ENCODE peak calls at places on chromosomes 4 and X, in five cellular contexts. W is left lung, C is mucosa of descending colon, K is PC-9, N is heart left ventricle. D is an unnamed sample. For H3K36me3, the result is how much of the 10 kb centered on the place peaks cover.

GRCh38 chrX:53045002-53045401 is 3.6 kb upstream of the GPR173 start:
- DNase-seq in W (no peak), C (no peak), K (no peak), N (no peak), D (no peak)

GRCh38 chr4:8191136-8191747 is 7.8 kb upstream of the SH3TC1 start:
- DNase-seq in W (peak), C (no peak), K (peak), N (peak), D (peak)

GRCh38 chrX:150150081-150150779 is 211.9 kb upstream of the EOLA2 start:
- DNase-seq in W (no peak), C (no peak), K (no peak), N (no peak), D (no peak)

GRCh38 chr4:113471141-113471860 is 290.2 kb downstream of the CAMK2D start:
- DNase-seq in W (no peak), C (no peak), K (no peak), N (no peak), D (no peak)

GRCh38 chr4:140252742-140253555 is 99.0 kb upstream of the MAML3 start:
- DNase-seq in W (peak), C (peak), K (peak), N (peak), D (peak)

GRCh38 chrX:16484338-16484737 is 165.6 kb upstream of the S100G start:
- DNase-seq in W (no peak), C (no peak), K (peak), N (no peak), D (peak)

GRCh38 chr4:57374866-57375595 is 264.8 kb upstream of the IGFBP7 start:
- DNase-seq in W (no peak), C (no peak), K (no peak), N (no peak), D (no peak)

GRCh38 chrX:133958997-133959688 is 26.3 kb downstream of the GPC3 start:
- DNase-seq in W (no peak), C (no peak), K (no peak), N (no peak), D (no peak)

GRCh38 chr4:140020457-140021361 is 133.3 kb downstream of the MAML3 start:
- DNase-seq in W (no peak), C (no peak), K (peak), N (no peak), D (no peak)

GRCh38 chrX:54180403-54180802 is 2.7 kb downstream of the FAM120C start:
- DNase-seq in W (no peak), C (no peak), K (no peak), N (no peak), D (no peak)

GRCh38 chr4:177696438-177696966 is 254.3 kb upstream of the AGA start:
- DNase-seq in W (no peak), C (no peak), K (no peak), N (no peak), D (no peak)

GRCh38 chr4:150283689-150284088 is 205.4 kb downstream of the DCLK2 start:
- DNase-seq in W (no peak), C (no peak), K (no peak), N (no peak), D (peak)

GRCh38 chrX:153774576-153775292 is 6.1 kb upstream of the SRPK3 start:
- DNase-seq in W (peak), C (peak), K (no peak), N (peak), D (no peak)

GRCh38 chr4:185304944-185305690 is 90.6 kb downstream of the LRP2BP start:
- DNase-seq in W (no peak), C (no peak), K (no peak), N (no peak), D (peak)

GRCh38 chr4:7007944-7008343 is 35.2 kb upstream of the TADA2B start:
- DNase-seq in W (no peak), C (no peak), K (no peak), N (no peak), D (no peak)

GRCh38 chr4:147769386-147769785 is 37.5 kb downstream of the ARHGAP10 start:
- DNase-seq in W (no peak), C (no peak), K (no peak), N (no peak), D (no peak)

GRCh38 chrX:71577682-71578081 is 555 bp upstream of the GCNA start:
- DNase-seq in W (no peak), C (no peak), K (no peak), N (peak), D (no peak)

GRCh38 chrX:153725039-153725831 is 579 bp downstream of the ABCD1 start:
- DNase-seq in W (no peak), C (no peak), K (no peak), N (no peak), D (no peak)

GRCh38 chr4:186058980-186059316 is 10.0 kb upstream of the TLR3 start:
- DNase-seq in W (no peak), C (no peak), K (no peak), N (no peak), D (no peak)

GRCh38 chrX:14440109-14440508 is 89.2 kb upstream of the GLRA2 start:
- DNase-seq in W (no peak), C (no peak), K (no peak), N (no peak), D (no peak)

GRCh38 chrX:123905334-123905733 is 45.5 kb downstream of the XIAP start:
- DNase-seq in W (no peak), C (no peak), K (no peak), N (no peak), D (no peak)

GRCh38 chrX:123909498-123909897 is 49.6 kb downstream of the XIAP start:
- DNase-seq in W (no peak), C (no peak), K (no peak), N (no peak), D (no peak)

DNA sequence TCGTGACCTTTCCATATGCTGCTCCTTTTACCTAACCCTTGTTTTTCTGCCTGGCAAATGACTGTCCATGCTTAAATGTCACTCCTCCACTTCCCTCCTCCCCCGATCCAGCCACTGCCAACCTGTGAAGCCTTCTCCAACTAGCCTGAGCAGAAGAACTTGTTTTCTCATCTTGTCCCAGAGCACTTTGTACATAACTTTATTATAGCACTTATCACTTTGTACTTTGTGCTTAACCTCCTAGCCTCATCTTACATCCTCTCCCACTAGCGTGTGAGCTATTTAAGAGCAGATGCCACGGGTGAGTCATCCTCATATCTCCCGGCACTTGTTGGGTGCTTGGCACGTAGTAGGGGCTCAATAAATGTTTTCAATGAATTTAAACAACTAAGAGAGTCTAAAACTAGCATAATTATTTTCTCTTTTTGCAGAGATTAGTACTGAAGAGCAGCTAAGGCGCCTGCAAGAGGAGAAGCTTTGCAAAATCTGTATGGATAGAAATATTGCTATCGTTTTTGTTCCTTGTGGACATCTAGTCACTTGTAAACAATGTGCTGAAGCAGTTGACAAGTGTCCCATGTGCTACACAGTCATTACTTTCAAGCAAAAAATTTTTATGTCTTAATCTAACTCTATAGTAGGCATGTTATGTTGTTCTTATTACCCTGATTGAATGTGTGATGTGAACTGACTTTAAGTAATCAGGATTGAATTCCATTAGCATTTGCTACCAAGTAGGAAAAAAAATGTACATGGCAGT is 46.9 kb downstream of the XIAP start:
- DNase-seq in W (no peak), C (no peak), K (no peak), N (peak), D (no peak)
- H3K4me3 ChIP-seq in W (no peak), C (no peak), K (no peak), N (no peak), D (no peak)

GRCh38 chrX:39828971-39829370 is 268.8 kb downstream of the BCOR start:
- DNase-seq in W (no peak), C (no peak), K (no peak), N (no peak), D (no peak)
- H3K36me3 ChIP-seq in W (under half), C (under half), K (under half), N (under half), D (under half)

GRCh38 chrX:37754518-37754917 is 25.3 kb upstream of the CYBB start:
- DNase-seq in W (no peak), C (no peak), K (no peak), N (no peak), D (no peak)

GRCh38 chrX:37755073-37755472 is 24.8 kb upstream of the CYBB start:
- DNase-seq in W (no peak), C (no peak), K (no peak), N (no peak), D (no peak)

GRCh38 chrX:37757082-37757481 is 22.8 kb upstream of the CYBB start:
- DNase-seq in W (no peak), C (no peak), K (no peak), N (no peak), D (no peak)

GRCh38 chrX:37753384-37753783 is 26.5 kb upstream of the CYBB start:
- DNase-seq in W (no peak), C (no peak), K (no peak), N (no peak), D (no peak)

GRCh38 chrX:37752941-37753340 is 26.9 kb upstream of the CYBB start:
- DNase-seq in W (no peak), C (no peak), K (no peak), N (no peak), D (no peak)
- H3K4me3 ChIP-seq in W (no peak), C (no peak), K (no peak), N (no peak), D (no peak)

GRCh38 chrX:2402361-2402690 is 98.5 kb downstream of the DHRSX start:
- DNase-seq in W (no peak), C (no peak), K (no peak), N (no peak), D (no peak)

GRCh38 chrX:2404816-2405215 is 96.0 kb downstream of the DHRSX start:
- DNase-seq in W (no peak), C (no peak), K (no peak), N (no peak), D (no peak)

GRCh38 chrX:2401201-2401589 is 99.6 kb downstream of the DHRSX start:
- DNase-seq in W (no peak), C (no peak), K (no peak), N (no peak), D (no peak)

GRCh38 chrX:2398341-2398656 is 102.5 kb downstream of the DHRSX start:
- DNase-seq in W (no peak), C (no peak), K (no peak), N (no peak), D (no peak)

GRCh38 chrX:2401590-2402360 is 99.0 kb downstream of the DHRSX start:
- DNase-seq in W (no peak), C (no peak), K (no peak), N (peak), D (peak)
- H3K36me3 ChIP-seq in W (under half), C (under half), K (under half), N (under half), D (under half)

DNA sequence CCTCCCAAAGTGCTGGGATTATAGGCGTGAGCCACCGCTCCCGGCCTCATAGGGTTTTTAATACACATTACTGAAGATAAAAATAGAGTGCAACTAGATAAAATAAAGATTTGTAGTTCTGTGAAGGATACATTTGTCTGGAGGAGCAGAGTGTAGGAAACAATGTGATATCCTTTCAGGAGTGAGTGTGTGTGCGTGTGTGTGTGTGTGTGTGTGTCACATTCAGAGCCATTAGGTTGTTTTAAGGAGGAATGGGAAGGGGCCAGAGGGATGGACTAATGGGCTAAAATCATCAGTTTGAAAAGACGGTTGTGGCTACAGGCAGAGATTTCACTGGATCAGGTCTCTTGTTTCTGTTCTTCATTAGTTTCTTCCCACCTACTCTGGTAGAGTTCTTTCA is 40.0 kb downstream of the RBPJ start:
- DNase-seq in W (no peak), C (no peak), K (no peak), N (no peak), D (no peak)
- H3K4me3 ChIP-seq in W (no peak), C (no peak), K (no peak), N (no peak), D (no peak)

GRCh38 chr4:1381944-1382541 is 24.2 kb downstream of the NKX1-1 start:
- DNase-seq in W (peak), C (no peak), K (no peak), N (peak), D (no peak)
- H3K36me3 ChIP-seq in W (under half), C (under half), K (under half), N (under half), D (under half)

DNA sequence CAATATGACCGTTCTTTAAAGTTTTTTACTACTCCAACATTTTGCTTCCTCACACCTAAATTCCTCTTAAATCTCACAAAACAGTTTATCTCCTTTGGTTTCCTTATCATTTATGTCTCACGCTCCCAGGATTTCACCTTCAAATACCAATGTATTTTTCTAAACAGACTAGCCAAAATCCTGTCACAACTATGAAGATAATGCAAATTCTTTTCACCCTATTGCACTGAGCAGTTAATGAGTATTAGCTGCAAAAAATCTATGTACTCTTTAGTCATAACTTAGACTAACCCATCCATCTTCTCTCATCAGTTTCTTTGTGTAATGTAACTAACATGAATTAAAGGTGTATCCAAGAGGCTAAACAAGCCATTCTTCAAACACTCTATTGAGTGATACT is 151.3 kb downstream of the COMMD8 start:
- DNase-seq in W (no peak), C (no peak), K (no peak), N (no peak), D (no peak)
- H3K4me3 ChIP-seq in W (no peak), C (no peak), K (no peak), N (no peak), D (no peak)

GRCh38 chr4:84740071-84740470 is 157.1 kb downstream of the CDS1 start:
- DNase-seq in W (no peak), C (no peak), K (no peak), N (no peak), D (no peak)

GRCh38 chr4:84738622-84739021 is 155.7 kb downstream of the CDS1 start:
- DNase-seq in W (no peak), C (no peak), K (no peak), N (no peak), D (no peak)

GRCh38 chr4:84734037-84734436 is 151.1 kb downstream of the CDS1 start:
- DNase-seq in W (no peak), C (no peak), K (no peak), N (no peak), D (no peak)

GRCh38 chr4:84733343-84734033 is 150.6 kb downstream of the CDS1 start:
- DNase-seq in W (no peak), C (no peak), K (no peak), N (peak), D (no peak)

GRCh38 chr4:84737656-84738055 is 154.7 kb downstream of the CDS1 start:
- DNase-seq in W (no peak), C (no peak), K (no peak), N (no peak), D (no peak)
- H3K36me3 ChIP-seq in W (under half), C (under half), K (under half), N (under half), D (half or more)